ENCODE peak calls at places on chromosomes 6 and 20, in five cellular contexts. V is effector memory CD4-positive, alpha-beta T cell; L is neuronal stem cell; A is upper lobe of right lung; G is H9. J is an unnamed sample.

GRCh38 chr6:89025633-89026032 is 54.9 kb upstream of the PNRC1 start:
- DNase-seq in L (no peak), G (no peak), A (no peak), V (no peak), J (no peak)

GRCh38 chr6:151241853-151242252 is 2.1 kb downstream of the AKAP12 start:
- DNase-seq in A (no peak), V (no peak), G (no peak), L (no peak), J (no peak)

GRCh38 chr6:111478749-111479148 is 4.3 kb downstream of the REV3L start:
- DNase-seq in V (no peak), L (peak; percentile 65), G (no peak), A (no peak), J (no peak)

GRCh38 chr6:84457276-84457675 is 229.8 kb upstream of the CEP162 start:
- DNase-seq in A (no peak), V (no peak), L (no peak), G (no peak), J (no peak)

GRCh38 chr6:136656121-136656520 is 105.9 kb upstream of the MAP7 start:
- DNase-seq in G (no peak), A (no peak), V (no peak), L (no peak), J (no peak)

GRCh38 chr6:136593748-136594490 is 43.7 kb upstream of the MAP7 start:
- DNase-seq in L (no peak), V (peak; percentile 19), G (no peak), A (no peak), J (peak; percentile 95)

GRCh38 chr6:27091661-27092315 is 155.7 kb upstream of the PRSS16 start:
- DNase-seq in L (peak; percentile 37), V (no peak), A (no peak), G (peak; percentile 57), J (peak; percentile 80)

GRCh38 chr20:38970302-38970701 is 8.2 kb downstream of the DHX35 start:
- DNase-seq in L (no peak), G (no peak), V (no peak), A (no peak), J (peak; percentile 55)

GRCh38 chr6:73086726-73087125 is 138.6 kb downstream of the KHDC1L start:
- DNase-seq in G (no peak), L (no peak), V (no peak), A (no peak), J (no peak)

GRCh38 chr20:49385471-49385870 is 97.0 kb downstream of the KCNB1 start:
- DNase-seq in G (peak; percentile 43), A (no peak), L (no peak), V (no peak), J (no peak)

GRCh38 chr6:10740061-10740460 is 7.5 kb upstream of the TMEM14B start:
- DNase-seq in L (no peak), A (no peak), G (no peak), V (no peak), J (no peak)

GRCh38 chr20:10622657-10623418 is 51.0 kb downstream of the JAG1 start:
- DNase-seq in L (no peak), G (no peak), A (no peak), V (no peak), J (no peak)

GRCh38 chr6:132715204-132715603 is 1.3 kb upstream of the VNN1 start:
- DNase-seq in V (no peak), G (peak; percentile 87), L (peak; percentile 29), A (no peak), J (peak; percentile 39)

GRCh38 chr6:26592649-26593048 is 4.1 kb upstream of the ABT1 start:
- DNase-seq in L (no peak), A (no peak), V (no peak), G (no peak), J (no peak)

GRCh38 chr20:4811661-4812181 is 90.0 kb downstream of the PRND start:
- DNase-seq in G (no peak), L (no peak), V (peak; percentile 66), A (peak; percentile 74), J (no peak)

GRCh38 chr20:50717974-50718761 is 13.2 kb upstream of the PARD6B start:
- DNase-seq in L (no peak), A (no peak), V (no peak), G (no peak), J (no peak)

GRCh38 chr20:48631114-48632016 is 196.4 kb downstream of the PREX1 start:
- DNase-seq in A (no peak), G (no peak), L (no peak), V (no peak), J (no peak)

GRCh38 chr20:986733-987355 is 15.3 kb downstream of the RSPO4 start:
- DNase-seq in V (no peak), A (no peak), L (no peak), G (no peak), J (no peak)

GRCh38 chr6:158002249-158002950 is 20.7 kb downstream of the SYNJ2 start:
- DNase-seq in G (no peak), L (no peak), A (no peak), V (no peak), J (peak; percentile 68)

GRCh38 chr6:27517928-27518787 is 45.3 kb upstream of the ZNF184 start:
- DNase-seq in G (no peak), A (no peak), L (no peak), V (no peak), J (no peak)

GRCh38 chr6:21587182-21587924 is 6.2 kb upstream of the SOX4 start:
- DNase-seq in V (no peak), A (peak; percentile 84), G (peak; percentile 75), L (no peak), J (no peak)

GRCh38 chr6:11731423-11731822 is 47.2 kb downstream of the ADTRP start:
- DNase-seq in L (no peak), G (no peak), V (no peak), A (no peak), J (no peak)

GRCh38 chr6:141105481-141105880 is 1027.2 kb upstream of the GJE1 start:
- DNase-seq in V (no peak), L (peak; percentile 89), G (peak; percentile 76), A (no peak), J (no peak)

GRCh38 chr6:147508073-147508870 is at the start of gene SAMD5:
- DNase-seq in A (peak; percentile 79), V (no peak), G (peak; percentile 76), L (peak; percentile 63), J (no peak)

GRCh38 chr6:138372711-138373463 is 4.8 kb upstream of the SMIM28 start:
- DNase-seq in L (no peak), A (no peak), V (no peak), G (no peak), J (no peak)

GRCh38 chr6:138370631-138371451 is 6.9 kb upstream of the SMIM28 start:
- DNase-seq in G (no peak), V (no peak), L (no peak), A (no peak), J (no peak)

GRCh38 chr6:138374230-138374629 is 3.5 kb upstream of the SMIM28 start:
- DNase-seq in A (no peak), G (no peak), L (no peak), V (no peak), J (no peak)

GRCh38 chr6:138371720-138372119 is 6.0 kb upstream of the SMIM28 start:
- DNase-seq in L (no peak), G (no peak), V (no peak), A (no peak), J (no peak)

DNA sequence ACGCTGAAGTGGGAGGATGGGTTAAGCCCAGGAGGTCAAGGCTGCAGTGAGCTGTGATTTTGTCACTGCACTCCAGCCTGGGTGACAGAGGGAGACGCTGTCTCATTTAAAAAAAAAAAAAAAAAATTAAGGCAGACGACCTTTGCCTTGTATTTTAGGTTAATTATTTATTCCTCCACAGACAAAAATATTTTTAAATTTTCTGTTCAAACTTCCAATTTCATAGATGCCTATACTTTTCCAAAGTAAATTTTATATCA is 6.3 kb upstream of the SMIM28 start:
- DNase-seq in V (no peak), A (no peak), L (no peak), G (no peak), J (no peak)
- H3K27ac ChIP-seq in V (no peak overlapping the region), A (no peak overlapping the region), L (no peak overlapping the region), G (no peak overlapping the region), J (no peak overlapping the region)

GRCh38 chr6:87697581-87698552 is 4.2 kb downstream of the AKIRIN2 start:
- DNase-seq in V (no peak), G (no peak), L (no peak), A (no peak), J (no peak)

GRCh38 chr6:87700729-87701675 is 1.0 kb downstream of the AKIRIN2 start:
- DNase-seq in G (no peak), L (peak; percentile 39), A (no peak), V (peak; percentile 16), J (peak; percentile 37)

GRCh38 chr6:87700351-87700728 is 1.7 kb downstream of the AKIRIN2 start:
- DNase-seq in A (no peak), L (no peak), V (no peak), G (no peak), J (no peak)

GRCh38 chr6:87699576-87699975 is 2.5 kb downstream of the AKIRIN2 start:
- DNase-seq in G (no peak), V (no peak), L (no peak), A (no peak), J (no peak)

GRCh38 chr6:87698618-87699017 is 3.4 kb downstream of the AKIRIN2 start:
- DNase-seq in V (no peak), A (no peak), L (no peak), G (no peak), J (no peak)
- H3K27ac ChIP-seq in V (peak overlapping the region; percentile 21), A (peak overlapping the region; percentile 99), L (no peak overlapping the region), G (no peak overlapping the region), J (peak overlapping the region; percentile 96)

GRCh38 chr6:37177083-37177949 is 7.4 kb downstream of the PIM1 start:
- DNase-seq in A (no peak), V (no peak), L (no peak), G (no peak), J (no peak)
- H3K27ac ChIP-seq in A (no peak overlapping the region), V (no peak overlapping the region), L (no peak overlapping the region), G (no peak overlapping the region), J (peak overlapping the region; percentile 2)

DNA sequence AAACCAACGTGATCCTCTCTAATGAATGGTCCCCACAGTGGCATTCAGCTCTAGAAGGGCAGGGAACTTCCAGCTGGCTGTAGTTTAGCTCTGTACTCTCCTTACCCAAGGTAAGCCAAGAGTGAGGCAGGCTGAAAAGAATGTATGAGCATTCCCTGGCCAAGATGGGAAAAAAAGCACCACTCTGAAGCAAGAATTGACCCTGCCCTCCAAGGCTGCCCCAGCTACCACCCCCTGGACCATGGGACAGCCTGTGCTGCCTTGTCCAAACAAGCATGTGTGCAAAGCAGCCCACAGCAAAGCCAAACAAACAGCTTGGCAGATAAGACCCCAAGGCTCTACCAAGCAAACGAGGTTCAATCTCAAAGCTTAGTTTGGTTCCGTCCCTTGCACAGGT is 73.9 kb downstream of the GFOD1 start:
- DNase-seq in A (no peak), G (no peak), V (no peak), L (no peak), J (no peak)
- H3K27ac ChIP-seq in A (peak overlapping the region; percentile 56), G (no peak overlapping the region), V (no peak overlapping the region), L (no peak overlapping the region), J (no peak overlapping the region)

J was measured in epithelial cell of prostate.